ENCODE peak calls at places on chromosomes 13 and 19, in ten cellular contexts. One of them, this sample, is unnamed.

GRCh38 chr13:97004096-97004876 is 10.0 kb upstream of the OXGR1 start:
- DNase-seq in AG09309: no peak
- DNase-seq in HAP-1: no peak
- DNase-seq in body of pancreas: no peak
- DNase-seq in IMR-90: peak
- DNase-seq in AG04450: peak
- DNase-seq in fibroblast of mammary gland: peak
- DNase-seq in colonic mucosa: no peak
- DNase-seq in breast epithelium: no peak
- DNase-seq in astrocyte of the cerebellum: peak
- DNase-seq in this sample: no peak

GRCh38 chr13:72599148-72599743 is 128.2 kb downstream of the MZT1 start:
- DNase-seq in astrocyte of the cerebellum: no peak
- DNase-seq in AG04450: no peak
- DNase-seq in AG09309: no peak
- DNase-seq in fibroblast of mammary gland: no peak
- DNase-seq in HAP-1: peak
- DNase-seq in breast epithelium: no peak
- DNase-seq in body of pancreas: no peak
- DNase-seq in colonic mucosa: no peak
- DNase-seq in IMR-90: no peak
- DNase-seq in this sample: no peak

GRCh38 chr19:40640744-40641143 is 39.6 kb downstream of the LTBP4 start:
- DNase-seq in breast epithelium: no peak
- DNase-seq in AG04450: no peak
- DNase-seq in IMR-90: peak
- DNase-seq in fibroblast of mammary gland: no peak
- DNase-seq in astrocyte of the cerebellum: no peak
- DNase-seq in colonic mucosa: no peak
- DNase-seq in HAP-1: no peak
- DNase-seq in body of pancreas: no peak
- DNase-seq in AG09309: no peak
- DNase-seq in this sample: no peak

GRCh38 chr13:98853791-98854191 is 101.3 kb upstream of the SLC15A1 start:
- DNase-seq in body of pancreas: no peak
- DNase-seq in IMR-90: peak
- DNase-seq in fibroblast of mammary gland: peak
- DNase-seq in AG09309: peak
- DNase-seq in HAP-1: no peak
- DNase-seq in breast epithelium: no peak
- DNase-seq in AG04450: no peak
- DNase-seq in astrocyte of the cerebellum: peak
- DNase-seq in colonic mucosa: no peak
- DNase-seq in this sample: no peak

GRCh38 chr13:62512194-62513141 is 1096.8 kb upstream of the PCDH20 start:
- DNase-seq in IMR-90: peak
- DNase-seq in breast epithelium: peak
- DNase-seq in AG09309: no peak
- DNase-seq in AG04450: peak
- DNase-seq in astrocyte of the cerebellum: peak
- DNase-seq in fibroblast of mammary gland: peak
- DNase-seq in colonic mucosa: peak
- DNase-seq in HAP-1: peak
- DNase-seq in body of pancreas: peak
- DNase-seq in this sample: no peak

GRCh38 chr19:15836595-15837398 is 21.3 kb upstream of the OR10H1 start:
- DNase-seq in IMR-90: peak
- DNase-seq in fibroblast of mammary gland: peak
- DNase-seq in body of pancreas: peak
- DNase-seq in AG04450: peak
- DNase-seq in HAP-1: peak
- DNase-seq in breast epithelium: peak
- DNase-seq in astrocyte of the cerebellum: peak
- DNase-seq in AG09309: peak
- DNase-seq in colonic mucosa: peak
- DNase-seq in this sample: peak

GRCh38 chr19:38003427-38004099 is 96.6 kb downstream of the SIPA1L3 start:
- DNase-seq in body of pancreas: peak
- DNase-seq in HAP-1: peak
- DNase-seq in breast epithelium: peak
- DNase-seq in astrocyte of the cerebellum: peak
- DNase-seq in AG04450: peak
- DNase-seq in fibroblast of mammary gland: peak
- DNase-seq in colonic mucosa: peak
- DNase-seq in AG09309: no peak
- DNase-seq in IMR-90: peak
- DNase-seq in this sample: peak

GRCh38 chr19:1512671-1513491 is at the start of gene ADAMTSL5:
- DNase-seq in breast epithelium: no peak
- DNase-seq in fibroblast of mammary gland: peak
- DNase-seq in body of pancreas: no peak
- DNase-seq in AG04450: no peak
- DNase-seq in AG09309: no peak
- DNase-seq in astrocyte of the cerebellum: no peak
- DNase-seq in HAP-1: peak
- DNase-seq in IMR-90: peak
- DNase-seq in colonic mucosa: peak
- DNase-seq in this sample: no peak

GRCh38 chr19:30519607-30520205 is 147.5 kb downstream of the ZNF536 start:
- DNase-seq in IMR-90: no peak
- DNase-seq in astrocyte of the cerebellum: no peak
- DNase-seq in fibroblast of mammary gland: no peak
- DNase-seq in AG09309: no peak
- DNase-seq in breast epithelium: no peak
- DNase-seq in body of pancreas: no peak
- DNase-seq in HAP-1: no peak
- DNase-seq in colonic mucosa: no peak
- DNase-seq in AG04450: no peak
- DNase-seq in this sample: no peak

GRCh38 chr19:30523791-30524190 is 151.6 kb downstream of the ZNF536 start:
- DNase-seq in fibroblast of mammary gland: no peak
- DNase-seq in breast epithelium: no peak
- DNase-seq in body of pancreas: no peak
- DNase-seq in AG09309: no peak
- DNase-seq in HAP-1: no peak
- DNase-seq in AG04450: no peak
- DNase-seq in IMR-90: no peak
- DNase-seq in astrocyte of the cerebellum: no peak
- DNase-seq in colonic mucosa: no peak
- DNase-seq in this sample: no peak

GRCh38 chr19:30520735-30521479 is 148.7 kb downstream of the ZNF536 start:
- DNase-seq in AG09309: no peak
- DNase-seq in fibroblast of mammary gland: no peak
- DNase-seq in HAP-1: no peak
- DNase-seq in breast epithelium: no peak
- DNase-seq in body of pancreas: no peak
- DNase-seq in colonic mucosa: no peak
- DNase-seq in IMR-90: no peak
- DNase-seq in astrocyte of the cerebellum: no peak
- DNase-seq in AG04450: no peak
- DNase-seq in this sample: no peak

GRCh38 chr19:30521937-30522336 is 149.8 kb downstream of the ZNF536 start:
- DNase-seq in colonic mucosa: no peak
- DNase-seq in IMR-90: no peak
- DNase-seq in AG09309: no peak
- DNase-seq in body of pancreas: no peak
- DNase-seq in HAP-1: no peak
- DNase-seq in fibroblast of mammary gland: no peak
- DNase-seq in astrocyte of the cerebellum: no peak
- DNase-seq in AG04450: no peak
- DNase-seq in breast epithelium: no peak
- DNase-seq in this sample: no peak

GRCh38 chr19:30522359-30522758 is 150.2 kb downstream of the ZNF536 start:
- DNase-seq in body of pancreas: no peak
- DNase-seq in HAP-1: peak
- DNase-seq in breast epithelium: no peak
- DNase-seq in IMR-90: no peak
- DNase-seq in AG04450: no peak
- DNase-seq in fibroblast of mammary gland: no peak
- DNase-seq in astrocyte of the cerebellum: no peak
- DNase-seq in colonic mucosa: no peak
- DNase-seq in AG09309: no peak
- DNase-seq in this sample: no peak
- H3K4me3 ChIP-seq in body of pancreas: no peak
- H3K4me3 ChIP-seq in HAP-1: no peak
- H3K4me3 ChIP-seq in breast epithelium: no peak
- H3K4me3 ChIP-seq in IMR-90: no peak
- H3K4me3 ChIP-seq in AG04450: no peak
- H3K4me3 ChIP-seq in fibroblast of mammary gland: no peak
- H3K4me3 ChIP-seq in astrocyte of the cerebellum: no peak
- H3K4me3 ChIP-seq in colonic mucosa: no peak
- H3K4me3 ChIP-seq in AG09309: no peak
- H3K4me3 ChIP-seq in this sample: no peak

GRCh38 chr19:11196406-11197287 is 698 bp downstream of the KANK2 start:
- DNase-seq in HAP-1: no peak
- DNase-seq in IMR-90: peak
- DNase-seq in colonic mucosa: peak
- DNase-seq in fibroblast of mammary gland: peak
- DNase-seq in astrocyte of the cerebellum: no peak
- DNase-seq in AG09309: no peak
- DNase-seq in breast epithelium: no peak
- DNase-seq in AG04450: no peak
- DNase-seq in body of pancreas: peak
- DNase-seq in this sample: no peak

GRCh38 chr19:11194657-11195056 is 2.7 kb downstream of the KANK2 start:
- DNase-seq in astrocyte of the cerebellum: no peak
- DNase-seq in AG04450: no peak
- DNase-seq in body of pancreas: no peak
- DNase-seq in breast epithelium: no peak
- DNase-seq in fibroblast of mammary gland: no peak
- DNase-seq in AG09309: no peak
- DNase-seq in IMR-90: peak
- DNase-seq in colonic mucosa: no peak
- DNase-seq in HAP-1: no peak
- DNase-seq in this sample: no peak

GRCh38 chr19:11194173-11194572 is 3.2 kb downstream of the KANK2 start:
- DNase-seq in HAP-1: no peak
- DNase-seq in breast epithelium: no peak
- DNase-seq in colonic mucosa: no peak
- DNase-seq in AG09309: no peak
- DNase-seq in IMR-90: no peak
- DNase-seq in astrocyte of the cerebellum: no peak
- DNase-seq in fibroblast of mammary gland: no peak
- DNase-seq in AG04450: no peak
- DNase-seq in body of pancreas: no peak
- DNase-seq in this sample: no peak

GRCh38 chr19:11195169-11195568 is 2.2 kb downstream of the KANK2 start:
- DNase-seq in body of pancreas: no peak
- DNase-seq in IMR-90: peak
- DNase-seq in colonic mucosa: no peak
- DNase-seq in AG04450: no peak
- DNase-seq in AG09309: no peak
- DNase-seq in fibroblast of mammary gland: no peak
- DNase-seq in HAP-1: no peak
- DNase-seq in breast epithelium: no peak
- DNase-seq in astrocyte of the cerebellum: no peak
- DNase-seq in this sample: no peak

DNA sequence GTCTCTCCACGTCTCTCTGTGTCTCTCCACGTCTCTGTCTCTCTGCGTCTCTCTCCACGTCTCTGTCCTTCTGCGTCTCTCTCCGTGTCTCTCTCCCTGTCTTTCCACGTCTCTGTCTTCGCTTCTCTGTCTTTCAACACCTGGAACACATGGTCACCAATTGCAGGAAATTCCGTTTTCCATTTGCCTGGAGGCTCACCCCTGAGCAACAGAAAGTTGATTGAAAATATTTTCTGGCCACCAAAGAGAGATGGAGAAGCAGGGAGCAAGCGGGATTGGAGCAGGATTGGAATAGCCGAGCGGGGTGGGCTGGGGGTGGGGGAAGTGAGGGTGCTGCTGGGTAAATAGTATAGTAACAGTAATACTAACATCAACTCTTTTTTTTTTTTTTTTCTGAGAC is 1.7 kb downstream of the KANK2 start:
- DNase-seq in breast epithelium: no peak
- DNase-seq in IMR-90: no peak
- DNase-seq in AG09309: no peak
- DNase-seq in body of pancreas: no peak
- DNase-seq in colonic mucosa: no peak
- DNase-seq in astrocyte of the cerebellum: no peak
- DNase-seq in HAP-1: no peak
- DNase-seq in fibroblast of mammary gland: no peak
- DNase-seq in AG04450: no peak
- DNase-seq in this sample: no peak
- H3K4me3 ChIP-seq in breast epithelium: peak
- H3K4me3 ChIP-seq in IMR-90: peak
- H3K4me3 ChIP-seq in AG09309: peak
- H3K4me3 ChIP-seq in body of pancreas: no peak
- H3K4me3 ChIP-seq in colonic mucosa: peak
- H3K4me3 ChIP-seq in astrocyte of the cerebellum: peak
- H3K4me3 ChIP-seq in HAP-1: no peak
- H3K4me3 ChIP-seq in fibroblast of mammary gland: peak
- H3K4me3 ChIP-seq in AG04450: peak
- H3K4me3 ChIP-seq in this sample: peak

GRCh38 chr19:11678504-11678903 is 60.2 kb downstream of the ZNF823 start:
- DNase-seq in fibroblast of mammary gland: no peak
- DNase-seq in HAP-1: no peak
- DNase-seq in IMR-90: no peak
- DNase-seq in breast epithelium: no peak
- DNase-seq in astrocyte of the cerebellum: no peak
- DNase-seq in AG09309: no peak
- DNase-seq in body of pancreas: no peak
- DNase-seq in AG04450: no peak
- DNase-seq in colonic mucosa: no peak
- DNase-seq in this sample: no peak

GRCh38 chr19:11675569-11675968 is 63.2 kb downstream of the ZNF823 start:
- DNase-seq in fibroblast of mammary gland: no peak
- DNase-seq in IMR-90: no peak
- DNase-seq in AG09309: no peak
- DNase-seq in body of pancreas: no peak
- DNase-seq in colonic mucosa: no peak
- DNase-seq in HAP-1: no peak
- DNase-seq in AG04450: no peak
- DNase-seq in astrocyte of the cerebellum: no peak
- DNase-seq in breast epithelium: no peak
- DNase-seq in this sample: no peak

GRCh38 chr19:11674067-11674492 is 64.7 kb downstream of the ZNF823 start:
- DNase-seq in astrocyte of the cerebellum: no peak
- DNase-seq in colonic mucosa: no peak
- DNase-seq in IMR-90: no peak
- DNase-seq in AG04450: no peak
- DNase-seq in AG09309: no peak
- DNase-seq in breast epithelium: no peak
- DNase-seq in fibroblast of mammary gland: no peak
- DNase-seq in body of pancreas: no peak
- DNase-seq in HAP-1: no peak
- DNase-seq in this sample: no peak

DNA sequence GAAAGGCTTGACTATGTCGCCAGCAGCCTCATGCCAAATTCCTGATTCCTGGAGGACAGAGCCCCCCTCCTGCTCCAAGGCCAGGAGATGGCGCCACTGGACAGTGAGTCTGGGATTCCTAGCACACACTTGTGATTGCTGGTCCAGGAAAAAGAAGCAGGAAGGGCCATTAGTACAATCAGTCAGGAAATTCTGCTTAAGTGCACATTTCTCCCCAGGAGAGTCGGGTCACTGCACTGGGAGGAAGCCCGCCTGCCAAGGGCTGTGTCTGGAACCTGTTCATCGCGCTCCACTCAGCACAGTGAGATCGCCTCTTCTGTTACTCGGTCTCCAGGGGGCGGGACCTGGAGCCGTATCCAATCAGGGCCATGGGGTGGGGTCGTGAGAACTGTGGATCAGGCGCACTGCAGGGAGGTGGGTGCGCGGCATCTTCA is 65.1 kb downstream of the ZNF823 start:
- DNase-seq in colonic mucosa: peak
- DNase-seq in breast epithelium: peak
- DNase-seq in fibroblast of mammary gland: peak
- DNase-seq in IMR-90: peak
- DNase-seq in AG09309: peak
- DNase-seq in HAP-1: no peak
- DNase-seq in body of pancreas: peak
- DNase-seq in AG04450: no peak
- DNase-seq in astrocyte of the cerebellum: peak
- DNase-seq in this sample: no peak
- H3K4me3 ChIP-seq in colonic mucosa: peak
- H3K4me3 ChIP-seq in breast epithelium: peak
- H3K4me3 ChIP-seq in fibroblast of mammary gland: peak
- H3K4me3 ChIP-seq in IMR-90: peak
- H3K4me3 ChIP-seq in AG09309: peak
- H3K4me3 ChIP-seq in HAP-1: no peak
- H3K4me3 ChIP-seq in body of pancreas: no peak
- H3K4me3 ChIP-seq in AG04450: peak
- H3K4me3 ChIP-seq in astrocyte of the cerebellum: peak
- H3K4me3 ChIP-seq in this sample: peak

GRCh38 chr13:45889582-45890243 is 38.2 kb upstream of the SIAH3 start:
- DNase-seq in astrocyte of the cerebellum: no peak
- DNase-seq in fibroblast of mammary gland: no peak
- DNase-seq in HAP-1: no peak
- DNase-seq in AG09309: no peak
- DNase-seq in breast epithelium: no peak
- DNase-seq in IMR-90: no peak
- DNase-seq in colonic mucosa: no peak
- DNase-seq in body of pancreas: no peak
- DNase-seq in AG04450: no peak
- DNase-seq in this sample: no peak
- H3K4me3 ChIP-seq in astrocyte of the cerebellum: no peak
- H3K4me3 ChIP-seq in fibroblast of mammary gland: no peak
- H3K4me3 ChIP-seq in HAP-1: no peak
- H3K4me3 ChIP-seq in AG09309: no peak
- H3K4me3 ChIP-seq in breast epithelium: no peak
- H3K4me3 ChIP-seq in IMR-90: no peak
- H3K4me3 ChIP-seq in colonic mucosa: no peak
- H3K4me3 ChIP-seq in body of pancreas: no peak
- H3K4me3 ChIP-seq in AG04450: no peak
- H3K4me3 ChIP-seq in this sample: no peak

This sample was measured in skeletal muscle cell.